ENCODE peak calls at places on chromosomes 13 and 19, in nine cellular contexts. M, Y, J, E, B, G, S, W and F are unnamed samples.

GRCh38 chr19:51136333-51136732 is 5.8 kb upstream of the SIGLEC7 start:
- DNase-seq in M (no peak), Y (no peak), J (no peak), E (no peak), B (no peak), G (no peak), S (no peak), W (no peak), F (no peak)

GRCh38 chr19:55166530-55167268 is at the start of gene DNAAF3:
- DNase-seq in M (peak), Y (peak), J (peak), E (peak), B (peak), G (peak), S (peak), W (peak), F (peak)

GRCh38 chr19:11261902-11262839 is at the start of gene DOCK6:
- DNase-seq in M (no peak), Y (no peak), J (no peak), E (no peak), B (no peak), G (peak), S (peak), W (peak), F (peak)

GRCh38 chr19:43913383-43913782 is 21.7 kb downstream of the ZNF45 start:
- DNase-seq in M (no peak), Y (no peak), J (no peak), E (no peak), B (no peak), G (no peak), S (no peak), W (no peak), F (no peak)

GRCh38 chr19:13692096-13692495 is 72.2 kb upstream of the MRI1 start:
- DNase-seq in M (peak), Y (peak), J (peak), E (no peak), B (no peak), G (no peak), S (no peak), W (no peak), F (no peak)

GRCh38 chr13:108352599-108352998 is 83.1 kb downstream of the TNFSF13B start:
- DNase-seq in M (no peak), Y (no peak), J (no peak), E (peak), B (no peak), G (no peak), S (no peak), W (no peak), F (no peak)

GRCh38 chr13:73765651-73766384 is 368.4 kb downstream of the KLF12 start:
- DNase-seq in M (peak), Y (peak), J (peak), E (no peak), B (no peak), G (peak), S (peak), W (no peak), F (peak)

GRCh38 chr13:24165746-24166145 is 5.2 kb downstream of the SPATA13 start:
- DNase-seq in M (no peak), Y (no peak), J (peak), E (no peak), B (no peak), G (no peak), S (no peak), W (no peak), F (no peak)

GRCh38 chr13:92513672-92514071 is 712.9 kb upstream of the GPC6 start:
- DNase-seq in M (no peak), Y (no peak), J (peak), E (no peak), B (no peak), G (no peak), S (no peak), W (no peak), F (no peak)

GRCh38 chr19:35513231-35513974 is at the start of gene DMKN:
- DNase-seq in M (no peak), Y (no peak), J (peak), E (no peak), B (no peak), G (no peak), S (no peak), W (peak), F (no peak)

GRCh38 chr19:45187421-45188100 is 9.0 kb downstream of the BLOC1S3 start:
- DNase-seq in M (peak), Y (no peak), J (no peak), E (no peak), B (peak), G (no peak), S (no peak), W (peak), F (peak)

GRCh38 chr13:105991622-105992254 is 543.7 kb downstream of the EFNB2 start:
- DNase-seq in M (no peak), Y (peak), J (peak), E (no peak), B (no peak), G (no peak), S (no peak), W (no peak), F (no peak)

GRCh38 chr13:103557878-103558277 is 491.7 kb upstream of the SLC10A2 start:
- DNase-seq in M (no peak), Y (no peak), J (no peak), E (no peak), B (no peak), G (no peak), S (no peak), W (no peak), F (no peak)

GRCh38 chr13:52128714-52129700 is at the start of gene NEK5:
- DNase-seq in M (peak), Y (peak), J (peak), E (peak), B (peak), G (peak), S (peak), W (peak), F (peak)

GRCh38 chr19:491146-491741 is 5.0 kb upstream of the MADCAM1 start:
- DNase-seq in M (no peak), Y (no peak), J (no peak), E (no peak), B (no peak), G (no peak), S (no peak), W (peak), F (peak)

GRCh38 chr13:42039457-42039945 is 8.9 kb upstream of the DGKH start:
- DNase-seq in M (no peak), Y (no peak), J (no peak), E (no peak), B (peak), G (peak), S (no peak), W (no peak), F (peak)

GRCh38 chr13:109235901-109236300 is 550.5 kb downstream of the IRS2 start:
- DNase-seq in M (no peak), Y (no peak), J (no peak), E (no peak), B (no peak), G (no peak), S (no peak), W (no peak), F (no peak)

GRCh38 chr13:25963681-25964080 is 88.1 kb downstream of the SHISA2 start:
- DNase-seq in M (no peak), Y (no peak), J (no peak), E (no peak), B (no peak), G (no peak), S (no peak), W (no peak), F (no peak)

GRCh38 chr13:53075356-53076041 is 46.9 kb downstream of the OLFM4 start:
- DNase-seq in M (no peak), Y (no peak), J (no peak), E (no peak), B (no peak), G (no peak), S (no peak), W (no peak), F (no peak)

GRCh38 chr19:18593367-18594095 is 4.9 kb downstream of the REX1BD start:
- DNase-seq in M (no peak), Y (no peak), J (no peak), E (no peak), B (no peak), G (no peak), S (peak), W (peak), F (no peak)

GRCh38 chr19:3025516-3025890 is 3.6 kb downstream of the TLE2 start:
- DNase-seq in M (no peak), Y (no peak), J (no peak), E (no peak), B (no peak), G (peak), S (no peak), W (no peak), F (no peak)

GRCh38 chr19:31258211-31259052 is 90.8 kb downstream of the TSHZ3 start:
- DNase-seq in M (no peak), Y (no peak), J (no peak), E (no peak), B (no peak), G (peak), S (no peak), W (no peak), F (no peak)

GRCh38 chr19:8453616-8454015 is 8.8 kb downstream of the HNRNPM start:
- DNase-seq in M (no peak), Y (no peak), J (no peak), E (no peak), B (no peak), G (no peak), S (no peak), W (no peak), F (no peak)

GRCh38 chr13:112657850-112658445 is 31.9 kb upstream of the ATP11A start:
- DNase-seq in M (no peak), Y (peak), J (peak), E (no peak), B (no peak), G (no peak), S (no peak), W (no peak), F (no peak)

GRCh38 chr13:40504641-40505040 is 161.8 kb downstream of the FOXO1 start:
- DNase-seq in M (no peak), Y (no peak), J (no peak), E (no peak), B (no peak), G (no peak), S (no peak), W (no peak), F (no peak)

GRCh38 chr19:485583-486236 is 10.6 kb upstream of the MADCAM1 start:
- DNase-seq in M (no peak), Y (no peak), J (peak), E (no peak), B (no peak), G (no peak), S (no peak), W (no peak), F (no peak)

GRCh38 chr13:33869005-33869404 is 51.1 kb downstream of the RFC3 start:
- DNase-seq in M (no peak), Y (peak), J (peak), E (no peak), B (no peak), G (no peak), S (no peak), W (no peak), F (no peak)

GRCh38 chr13:112674412-112675383 is 15.1 kb upstream of the ATP11A start:
- DNase-seq in M (no peak), Y (no peak), J (no peak), E (no peak), B (no peak), G (no peak), S (no peak), W (no peak), F (peak)

GRCh38 chr19:41699231-41699967 is 9.0 kb upstream of the CEACAM5 start:
- DNase-seq in M (no peak), Y (no peak), J (no peak), E (no peak), B (peak), G (peak), S (no peak), W (no peak), F (no peak)

GRCh38 chr13:106348032-106348431 is 187.4 kb downstream of the EFNB2 start:
- DNase-seq in M (no peak), Y (peak), J (peak), E (no peak), B (no peak), G (no peak), S (no peak), W (no peak), F (no peak)

GRCh38 chr13:50911051-50911690 is 1.6 kb downstream of the RNASEH2B start:
- DNase-seq in M (no peak), Y (no peak), J (peak), E (peak), B (no peak), G (no peak), S (no peak), W (peak), F (peak)

GRCh38 chr13:30671271-30671815 is 53.6 kb downstream of the USPL1 start:
- DNase-seq in M (no peak), Y (no peak), J (no peak), E (no peak), B (no peak), G (no peak), S (no peak), W (no peak), F (no peak)

GRCh38 chr19:12092065-12092867 is 27.7 kb downstream of the ZNF844 start:
- DNase-seq in M (peak), Y (peak), J (peak), E (peak), B (no peak), G (peak), S (no peak), W (peak), F (peak)

GRCh38 chr13:96053003-96053703 is at the start of gene UGGT2:
- DNase-seq in M (peak), Y (peak), J (peak), E (peak), B (peak), G (peak), S (peak), W (peak), F (peak)

GRCh38 chr13:28805193-28805819 is 14.8 kb upstream of the MTUS2 start:
- DNase-seq in M (no peak), Y (no peak), J (no peak), E (no peak), B (no peak), G (peak), S (peak), W (peak), F (peak)

GRCh38 chr19:19656451-19657396 is 6.8 kb downstream of the ATP13A1 start:
- DNase-seq in M (no peak), Y (no peak), J (no peak), E (no peak), B (no peak), G (no peak), S (no peak), W (no peak), F (no peak)

GRCh38 chr19:8512115-8512967 is 1.6 kb downstream of the ZNF414 start:
- DNase-seq in M (no peak), Y (no peak), J (no peak), E (no peak), B (peak), G (peak), S (no peak), W (peak), F (peak)

GRCh38 chr13:32426191-32426980 is 1.5 kb downstream of the N4BP2L1 start:
- DNase-seq in M (no peak), Y (no peak), J (no peak), E (peak), B (no peak), G (peak), S (no peak), W (no peak), F (peak)

GRCh38 chr19:31285744-31286143 is 63.5 kb downstream of the TSHZ3 start:
- DNase-seq in M (no peak), Y (peak), J (peak), E (no peak), B (no peak), G (no peak), S (no peak), W (no peak), F (no peak)

GRCh38 chr19:13430790-13431582 is 75.3 kb downstream of the CACNA1A start:
- DNase-seq in M (peak), Y (peak), J (peak), E (no peak), B (peak), G (peak), S (peak), W (peak), F (peak)

GRCh38 chr13:90732049-90732448 is 615.4 kb upstream of the MIR17HG start:
- DNase-seq in M (no peak), Y (no peak), J (no peak), E (no peak), B (no peak), G (no peak), S (peak), W (no peak), F (peak)
- TF ChIP-seq CTCF in M (no peak), Y (no peak), J (no peak), E (no peak), B (no peak), G (no peak), S (peak), W (no peak), F (no peak)

GRCh38 chr13:98476106-98476505 is 100.8 kb downstream of the STK24 start:
- DNase-seq in M (no peak), Y (no peak), J (no peak), E (no peak), B (no peak), G (no peak), S (no peak), W (no peak), F (peak)

GRCh38 chr13:98474761-98475160 is 102.1 kb downstream of the STK24 start:
- DNase-seq in M (no peak), Y (no peak), J (no peak), E (no peak), B (no peak), G (no peak), S (no peak), W (no peak), F (no peak)

GRCh38 chr13:98478134-98479129 is 98.5 kb downstream of the STK24 start:
- DNase-seq in M (no peak), Y (peak), J (peak), E (no peak), B (no peak), G (no peak), S (peak), W (peak), F (peak)

GRCh38 chr13:98475521-98475920 is 101.4 kb downstream of the STK24 start:
- DNase-seq in M (no peak), Y (no peak), J (no peak), E (no peak), B (no peak), G (no peak), S (no peak), W (peak), F (no peak)

GRCh38 chr13:98476538-98476966 is 100.4 kb downstream of the STK24 start:
- DNase-seq in M (no peak), Y (no peak), J (peak), E (peak), B (no peak), G (no peak), S (no peak), W (peak), F (peak)
- H3K4me3 ChIP-seq in M (no peak), Y (no peak), J (no peak), E (no peak), B (no peak), G (no peak), S (no peak), W (no peak), F (peak)

GRCh38 chr19:49309087-49309486 is 15.9 kb downstream of the SLC6A16 start:
- DNase-seq in M (no peak), Y (no peak), J (no peak), E (no peak), B (no peak), G (no peak), S (no peak), W (no peak), F (no peak)
- TF ChIP-seq CTCF in M (no peak), Y (no peak), J (no peak), E (no peak), B (no peak), G (no peak), S (no peak), W (no peak), F (no peak)

GRCh38 chr19:48616491-48617056 is 1.7 kb upstream of the FAM83E start:
- DNase-seq in M (no peak), Y (no peak), J (no peak), E (no peak), B (no peak), G (peak), S (no peak), W (no peak), F (no peak)

GRCh38 chr19:48614436-48615144 is at the start of gene FAM83E:
- DNase-seq in M (no peak), Y (no peak), J (no peak), E (no peak), B (peak), G (peak), S (no peak), W (peak), F (peak)

GRCh38 chr19:48616041-48616436 is 1.2 kb upstream of the FAM83E start:
- DNase-seq in M (no peak), Y (no peak), J (no peak), E (no peak), B (no peak), G (peak), S (no peak), W (no peak), F (no peak)

GRCh38 chr19:48613852-48614435 is 932 bp downstream of the FAM83E start:
- DNase-seq in M (no peak), Y (no peak), J (no peak), E (no peak), B (no peak), G (peak), S (no peak), W (no peak), F (peak)

GRCh38 chr19:48615145-48616040 is 517 bp upstream of the FAM83E start:
- DNase-seq in M (no peak), Y (no peak), J (no peak), E (no peak), B (no peak), G (peak), S (no peak), W (no peak), F (no peak)
- H3K4me3 ChIP-seq in M (no peak), Y (no peak), J (no peak), E (no peak), B (no peak), G (no peak), S (no peak), W (no peak), F (no peak)

GRCh38 chr13:23018143-23018542 is 162.6 kb upstream of the SGCG start:
- DNase-seq in M (no peak), Y (no peak), J (no peak), E (no peak), B (no peak), G (no peak), S (no peak), W (no peak), F (no peak)

GRCh38 chr13:23025848-23026608 is 154.8 kb upstream of the SGCG start:
- DNase-seq in M (no peak), Y (no peak), J (no peak), E (peak), B (no peak), G (no peak), S (no peak), W (no peak), F (no peak)

GRCh38 chr13:23021921-23022320 is 158.9 kb upstream of the SGCG start:
- DNase-seq in M (no peak), Y (no peak), J (no peak), E (no peak), B (no peak), G (no peak), S (no peak), W (no peak), F (no peak)

GRCh38 chr13:23022667-23023066 is 158.1 kb upstream of the SGCG start:
- DNase-seq in M (no peak), Y (no peak), J (no peak), E (no peak), B (no peak), G (no peak), S (no peak), W (no peak), F (no peak)

GRCh38 chr13:23020246-23020843 is 160.4 kb upstream of the SGCG start:
- DNase-seq in M (peak), Y (peak), J (peak), E (peak), B (peak), G (peak), S (peak), W (peak), F (peak)
- TF ChIP-seq CTCF in M (peak), Y (peak), J (peak), E (peak), B (peak), G (peak), S (peak), W (peak), F (peak)

DNA sequence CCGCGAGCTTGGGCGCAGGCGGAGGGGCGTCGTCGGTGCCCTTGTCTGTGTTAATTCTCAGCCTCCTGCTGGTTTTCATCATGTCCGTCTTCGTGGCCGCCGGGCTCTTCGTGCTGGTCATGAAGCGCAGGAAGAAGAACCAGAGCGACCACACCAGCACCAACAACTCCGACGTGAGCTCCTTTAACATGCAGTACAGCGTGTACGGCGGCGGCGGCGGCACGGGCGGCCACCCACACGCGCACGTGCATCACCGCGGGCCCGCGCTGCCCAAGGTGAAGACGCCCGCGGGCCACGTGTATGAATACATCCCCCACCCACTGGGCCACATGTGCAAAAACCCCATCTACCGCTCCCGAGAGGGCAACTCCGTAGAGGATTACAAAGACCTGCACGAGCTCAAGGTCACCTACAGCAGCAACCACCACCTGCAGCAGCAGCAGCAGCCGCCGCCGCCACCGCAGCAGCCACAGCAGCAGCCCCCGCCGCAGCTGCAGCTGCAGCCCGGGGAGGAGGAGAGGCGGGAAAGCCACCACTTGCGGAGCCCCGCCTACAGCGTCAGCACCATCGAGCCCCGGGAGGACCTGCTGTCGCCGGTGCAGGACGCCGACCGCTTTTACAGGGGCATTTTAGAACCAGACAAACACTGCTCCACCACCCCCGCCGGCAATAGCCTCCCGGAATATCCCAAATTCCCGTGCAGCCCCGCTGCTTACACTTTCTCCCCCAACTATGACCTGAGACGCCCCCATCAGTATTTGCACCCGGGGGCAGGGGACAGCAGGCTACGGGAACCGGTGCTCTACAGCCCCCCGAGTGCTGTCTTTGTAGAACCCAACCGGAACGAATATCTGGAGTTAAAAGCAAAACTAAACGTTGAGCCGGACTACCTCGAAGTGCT is 6.4 kb downstream of the SLITRK5 start:
- DNase-seq in M (no peak), Y (no peak), J (no peak), E (no peak), B (no peak), G (no peak), S (peak), W (no peak), F (no peak)
- H3K4me3 ChIP-seq in M (peak), Y (peak), J (no peak), E (peak), B (peak), G (peak), S (peak), W (no peak), F (no peak)